ENCODE peak calls at places on chromosomes 12 and 14, in four cellular contexts. One of them, this sample, is unnamed.
A peak's percentile ranks its signal among the peaks of the same experiment; 100 is the strongest.

GRCh38 chr12:53345486-53346195 is 9.5 kb upstream of the SP7 start:
- DNase-seq in RWPE1: no peak
- DNase-seq in NCI-H1092: no peak
- DNase-seq in Jurkat, Clone E6-1: no peak
- DNase-seq in this sample: no peak

GRCh38 chr14:70013269-70013873 is 134.2 kb downstream of the SMOC1 start:
- DNase-seq in RWPE1: no peak
- DNase-seq in NCI-H1092: no peak
- DNase-seq in Jurkat, Clone E6-1: no peak
- DNase-seq in this sample: peak; percentile 35

GRCh38 chr14:21467620-21468019 is 9.1 kb downstream of the RAB2B start:
- DNase-seq in RWPE1: no peak
- DNase-seq in NCI-H1092: no peak
- DNase-seq in Jurkat, Clone E6-1: no peak
- DNase-seq in this sample: no peak

GRCh38 chr12:16594796-16595195 is 11.2 kb downstream of the LMO3 start:
- DNase-seq in RWPE1: no peak
- DNase-seq in NCI-H1092: no peak
- DNase-seq in Jurkat, Clone E6-1: no peak
- DNase-seq in this sample: no peak

GRCh38 chr12:64656429-64656828 is 46.1 kb downstream of the RASSF3 start:
- DNase-seq in RWPE1: no peak
- DNase-seq in NCI-H1092: no peak
- DNase-seq in Jurkat, Clone E6-1: no peak
- DNase-seq in this sample: no peak

GRCh38 chr12:126483145-126484068 is 1418.2 kb downstream of the AACS start:
- DNase-seq in RWPE1: peak; percentile 45
- DNase-seq in NCI-H1092: no peak
- DNase-seq in Jurkat, Clone E6-1: no peak
- DNase-seq in this sample: no peak

GRCh38 chr14:55752580-55753365 is 172.8 kb downstream of the KTN1 start:
- DNase-seq in RWPE1: peak; percentile 38
- DNase-seq in NCI-H1092: no peak
- DNase-seq in Jurkat, Clone E6-1: no peak
- DNase-seq in this sample: no peak

GRCh38 chr12:47080725-47081502 is 1.2 kb upstream of the AMIGO2 start:
- DNase-seq in RWPE1: peak; percentile 62
- DNase-seq in NCI-H1092: no peak
- DNase-seq in Jurkat, Clone E6-1: no peak
- DNase-seq in this sample: no peak

GRCh38 chr12:52632656-52633055 is 14.3 kb upstream of the KRT73 start:
- DNase-seq in RWPE1: no peak
- DNase-seq in NCI-H1092: no peak
- DNase-seq in Jurkat, Clone E6-1: no peak
- DNase-seq in this sample: no peak

GRCh38 chr12:125229878-125230530 is 164.8 kb downstream of the AACS start:
- DNase-seq in RWPE1: no peak
- DNase-seq in NCI-H1092: no peak
- DNase-seq in Jurkat, Clone E6-1: no peak
- DNase-seq in this sample: no peak